ENCODE peak calls at places on chromosomes 12 and 14, in nine cellular contexts. B is neural progenitor cell; N is transverse colon; O is BJ; T is left lobe of liver; S is stimulated activated CD4-positive, alpha-beta T cell treated with anti-CD3 and anti-CD28 coated beads, Interleukin-15, amount 100 ng/mL, for 48 hours; I is stimulated activated CD8-positive, alpha-beta memory T cell treated with anti-CD3 and anti-CD28 coated beads, Interleukin-4, amount 100 ng/mL, for 48 hours; P is GM13976; A is ovary. W is an unnamed sample.

GRCh38 chr14:74754157-74754556 is 9.0 kb upstream of the YLPM1 start:
- DNase-seq in B (no peak), N (no peak), O (peak; percentile 50), T (no peak), S (no peak), I (no peak), P (no peak), A (no peak), W (no peak)

GRCh38 chr12:34289431-34290190 is 267.3 kb downstream of the ALG10 start:
- DNase-seq in B (no peak), N (peak; percentile 1), O (no peak), T (peak; percentile 30), S (no peak), I (no peak), P (no peak), A (peak; percentile 7), W (no peak)

GRCh38 chr12:81888341-81888740 is 129.2 kb upstream of the PPFIA2 start:
- DNase-seq in B (no peak), N (no peak), O (no peak), T (no peak), S (no peak), I (no peak), P (no peak), A (no peak), W (peak; percentile 11)

GRCh38 chr12:104669851-104670337 is 213.1 kb downstream of the CHST11 start:
- DNase-seq in B (no peak), N (peak; percentile 57), O (no peak), T (no peak), S (no peak), I (no peak), P (peak; percentile 70), A (peak; percentile 52), W (no peak)

GRCh38 chr12:108306014-108306501 is 33.1 kb downstream of the CMKLR1 start:
- DNase-seq in B (peak; percentile 29), N (no peak), O (no peak), T (no peak), S (no peak), I (no peak), P (no peak), A (no peak), W (no peak)

GRCh38 chr14:105412768-105413541 is 6.7 kb upstream of the MTA1 start:
- DNase-seq in B (no peak), N (no peak), O (no peak), T (no peak), S (no peak), I (no peak), P (no peak), A (no peak), W (no peak)

GRCh38 chr12:58513866-58514265 is 406.4 kb downstream of the LRIG3 start:
- DNase-seq in B (no peak), N (no peak), O (no peak), T (no peak), S (no peak), I (no peak), P (no peak), A (no peak), W (no peak)

GRCh38 chr12:54388214-54389138 is 3.9 kb upstream of the ZNF385A start:
- DNase-seq in B (no peak), N (no peak), O (no peak), T (no peak), S (no peak), I (no peak), P (no peak), A (no peak), W (no peak)

GRCh38 chr12:121441555-121441954 is 41.6 kb downstream of the RNF34 start:
- DNase-seq in B (no peak), N (no peak), O (no peak), T (no peak), S (no peak), I (no peak), P (no peak), A (no peak), W (no peak)

W was measured in pons.